ENCODE peak calls at places on chromosomes 7 and 10, in seven cellular contexts. One of them, this sample, is unnamed.

GRCh38 chr7:55211721-55212120 is 153.4 kb upstream of the LANCL2 start:
- DNase-seq in right atrium auricular region: no peak
- DNase-seq in body of pancreas: no peak
- DNase-seq in neuronal stem cell: no peak
- DNase-seq in Peyer's patch: no peak
- DNase-seq in GM23338: peak
- DNase-seq in ovary: no peak
- DNase-seq in this sample: no peak

GRCh38 chr7:70634610-70635068 is 497.3 kb upstream of the GALNT17 start:
- DNase-seq in right atrium auricular region: no peak
- DNase-seq in body of pancreas: no peak
- DNase-seq in neuronal stem cell: no peak
- DNase-seq in Peyer's patch: no peak
- DNase-seq in GM23338: no peak
- DNase-seq in ovary: no peak
- DNase-seq in this sample: no peak

GRCh38 chr10:64458341-64458740 is 937.1 kb downstream of the REEP3 start:
- DNase-seq in right atrium auricular region: no peak
- DNase-seq in body of pancreas: no peak
- DNase-seq in neuronal stem cell: no peak
- DNase-seq in Peyer's patch: no peak
- DNase-seq in GM23338: no peak
- DNase-seq in ovary: no peak
- DNase-seq in this sample: no peak

GRCh38 chr10:105585753-105586152 is 944.7 kb downstream of the SORCS3 start:
- DNase-seq in right atrium auricular region: no peak
- DNase-seq in body of pancreas: no peak
- DNase-seq in neuronal stem cell: no peak
- DNase-seq in Peyer's patch: no peak
- DNase-seq in GM23338: peak
- DNase-seq in ovary: no peak
- DNase-seq in this sample: no peak

GRCh38 chr7:80682744-80683143 is 44.3 kb downstream of the CD36 start:
- DNase-seq in right atrium auricular region: no peak
- DNase-seq in body of pancreas: no peak
- DNase-seq in neuronal stem cell: no peak
- DNase-seq in Peyer's patch: no peak
- DNase-seq in GM23338: no peak
- DNase-seq in ovary: no peak
- DNase-seq in this sample: no peak

GRCh38 chr10:4470231-4470840 is 355.7 kb upstream of the AKR1E2 start:
- DNase-seq in right atrium auricular region: no peak
- DNase-seq in body of pancreas: no peak
- DNase-seq in neuronal stem cell: no peak
- DNase-seq in Peyer's patch: no peak
- DNase-seq in GM23338: no peak
- DNase-seq in ovary: no peak
- DNase-seq in this sample: no peak

GRCh38 chr7:15755061-15755460 is 68.6 kb upstream of the MEOX2 start:
- DNase-seq in right atrium auricular region: no peak
- DNase-seq in body of pancreas: no peak
- DNase-seq in neuronal stem cell: no peak
- DNase-seq in Peyer's patch: no peak
- DNase-seq in GM23338: no peak
- DNase-seq in ovary: no peak
- DNase-seq in this sample: no peak

GRCh38 chr7:70833726-70834125 is 298.2 kb upstream of the GALNT17 start:
- DNase-seq in right atrium auricular region: no peak
- DNase-seq in body of pancreas: no peak
- DNase-seq in neuronal stem cell: no peak
- DNase-seq in Peyer's patch: no peak
- DNase-seq in GM23338: no peak
- DNase-seq in ovary: no peak
- DNase-seq in this sample: no peak

GRCh38 chr10:75029874-75030273 is 81.6 kb upstream of the SAMD8 start:
- DNase-seq in right atrium auricular region: no peak
- DNase-seq in body of pancreas: no peak
- DNase-seq in neuronal stem cell: no peak
- DNase-seq in Peyer's patch: no peak
- DNase-seq in GM23338: no peak
- DNase-seq in ovary: peak
- DNase-seq in this sample: no peak

GRCh38 chr10:76905251-76905650 is 732.4 kb downstream of the KCNMA1 start:
- DNase-seq in right atrium auricular region: no peak
- DNase-seq in body of pancreas: no peak
- DNase-seq in neuronal stem cell: no peak
- DNase-seq in Peyer's patch: no peak
- DNase-seq in GM23338: no peak
- DNase-seq in ovary: no peak
- DNase-seq in this sample: no peak

GRCh38 chr7:24920702-24921679 is 59.0 kb downstream of the OSBPL3 start:
- DNase-seq in right atrium auricular region: no peak
- DNase-seq in body of pancreas: peak
- DNase-seq in neuronal stem cell: no peak
- DNase-seq in Peyer's patch: no peak
- DNase-seq in GM23338: no peak
- DNase-seq in ovary: no peak
- DNase-seq in this sample: no peak

GRCh38 chr10:93406367-93407145 is 75.6 kb downstream of the MYOF start:
- DNase-seq in right atrium auricular region: no peak
- DNase-seq in body of pancreas: no peak
- DNase-seq in neuronal stem cell: no peak
- DNase-seq in Peyer's patch: no peak
- DNase-seq in GM23338: no peak
- DNase-seq in ovary: no peak
- DNase-seq in this sample: no peak

GRCh38 chr10:118870467-118871243 is 115.9 kb upstream of the CACUL1 start:
- DNase-seq in right atrium auricular region: peak
- DNase-seq in body of pancreas: peak
- DNase-seq in neuronal stem cell: no peak
- DNase-seq in Peyer's patch: no peak
- DNase-seq in GM23338: peak
- DNase-seq in ovary: peak
- DNase-seq in this sample: no peak

GRCh38 chr10:4790045-4790444 is 36.0 kb upstream of the AKR1E2 start:
- DNase-seq in right atrium auricular region: no peak
- DNase-seq in body of pancreas: no peak
- DNase-seq in neuronal stem cell: no peak
- DNase-seq in Peyer's patch: no peak
- DNase-seq in GM23338: no peak
- DNase-seq in ovary: no peak
- DNase-seq in this sample: no peak

GRCh38 chr10:6025683-6026225 is 36.4 kb downstream of the IL2RA start:
- DNase-seq in right atrium auricular region: no peak
- DNase-seq in body of pancreas: no peak
- DNase-seq in neuronal stem cell: no peak
- DNase-seq in Peyer's patch: no peak
- DNase-seq in GM23338: no peak
- DNase-seq in ovary: no peak
- DNase-seq in this sample: no peak

GRCh38 chr10:964988-965417 is 23.2 kb upstream of the GTPBP4 start:
- DNase-seq in right atrium auricular region: no peak
- DNase-seq in body of pancreas: no peak
- DNase-seq in neuronal stem cell: no peak
- DNase-seq in Peyer's patch: no peak
- DNase-seq in GM23338: no peak
- DNase-seq in ovary: no peak
- DNase-seq in this sample: no peak

GRCh38 chr7:96144260-96144526 is 177.7 kb downstream of the SLC25A13 start:
- DNase-seq in right atrium auricular region: no peak
- DNase-seq in body of pancreas: no peak
- DNase-seq in neuronal stem cell: no peak
- DNase-seq in Peyer's patch: no peak
- DNase-seq in GM23338: no peak
- DNase-seq in ovary: no peak
- DNase-seq in this sample: no peak

DNA sequence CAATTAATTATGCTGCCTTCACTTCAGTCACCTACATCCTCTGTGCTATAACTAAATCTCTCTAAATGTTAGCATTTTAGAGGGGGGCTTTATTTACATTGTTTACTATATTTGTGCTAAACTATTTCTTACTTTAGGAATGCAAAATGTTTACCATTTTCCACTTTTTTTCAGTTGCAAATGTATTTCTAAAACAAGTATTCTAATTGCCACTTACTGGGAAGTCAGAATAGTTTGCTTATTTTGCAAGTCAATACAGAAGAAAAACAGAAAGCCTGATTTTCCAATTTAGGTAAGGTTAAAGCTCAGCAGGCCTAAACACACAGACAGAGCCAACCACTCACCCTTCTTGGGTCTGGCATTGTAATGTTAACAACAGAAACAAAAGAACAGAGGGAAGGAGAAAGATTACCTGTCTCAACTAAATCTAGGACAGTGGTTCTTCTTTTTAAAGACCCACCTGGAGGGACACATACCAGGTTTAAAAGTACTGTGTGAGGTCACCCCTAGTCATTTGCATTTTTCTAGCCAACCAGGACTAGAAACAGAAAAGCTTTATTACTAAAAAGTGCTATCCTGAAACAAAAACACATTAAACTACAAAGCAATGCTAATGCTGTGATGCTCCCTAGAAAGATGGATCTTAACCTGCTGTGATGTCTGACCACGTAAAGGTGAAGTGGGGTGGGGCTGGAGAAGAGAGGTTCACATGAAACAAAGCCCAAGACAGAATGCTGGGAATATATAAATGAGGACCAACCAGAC is 178.2 kb downstream of the SLC25A13 start:
- DNase-seq in right atrium auricular region: no peak
- DNase-seq in body of pancreas: no peak
- DNase-seq in neuronal stem cell: no peak
- DNase-seq in Peyer's patch: no peak
- DNase-seq in GM23338: peak
- DNase-seq in ovary: no peak
- DNase-seq in this sample: no peak
- H3K27ac ChIP-seq in right atrium auricular region: no peak
- H3K27ac ChIP-seq in body of pancreas: no peak
- H3K27ac ChIP-seq in neuronal stem cell: no peak
- H3K27ac ChIP-seq in Peyer's patch: no peak
- H3K27ac ChIP-seq in GM23338: no peak
- H3K27ac ChIP-seq in ovary: no peak
- H3K27ac ChIP-seq in this sample: no peak

GRCh38 chr10:18773180-18773579 is 113.9 kb downstream of the ARL5B start:
- DNase-seq in right atrium auricular region: no peak
- DNase-seq in body of pancreas: no peak
- DNase-seq in neuronal stem cell: no peak
- DNase-seq in Peyer's patch: no peak
- DNase-seq in GM23338: no peak
- DNase-seq in ovary: no peak
- DNase-seq in this sample: no peak

GRCh38 chr10:18777258-18777657 is 118.0 kb downstream of the ARL5B start:
- DNase-seq in right atrium auricular region: no peak
- DNase-seq in body of pancreas: no peak
- DNase-seq in neuronal stem cell: no peak
- DNase-seq in Peyer's patch: no peak
- DNase-seq in GM23338: no peak
- DNase-seq in ovary: no peak
- DNase-seq in this sample: no peak
- H3K27ac ChIP-seq in right atrium auricular region: no peak
- H3K27ac ChIP-seq in body of pancreas: no peak
- H3K27ac ChIP-seq in neuronal stem cell: no peak
- H3K27ac ChIP-seq in Peyer's patch: no peak
- H3K27ac ChIP-seq in GM23338: no peak
- H3K27ac ChIP-seq in ovary: no peak
- H3K27ac ChIP-seq in this sample: no peak

GRCh38 chr10:132577350-132578005 is 39.9 kb downstream of the INPP5A start:
- DNase-seq in right atrium auricular region: peak
- DNase-seq in body of pancreas: peak
- DNase-seq in neuronal stem cell: no peak
- DNase-seq in Peyer's patch: peak
- DNase-seq in GM23338: no peak
- DNase-seq in ovary: no peak
- DNase-seq in this sample: no peak

GRCh38 chr10:132575320-132576201 is 38.0 kb downstream of the INPP5A start:
- DNase-seq in right atrium auricular region: peak
- DNase-seq in body of pancreas: peak
- DNase-seq in neuronal stem cell: no peak
- DNase-seq in Peyer's patch: peak
- DNase-seq in GM23338: no peak
- DNase-seq in ovary: no peak
- DNase-seq in this sample: peak

GRCh38 chr10:132574783-132575319 is 37.3 kb downstream of the INPP5A start:
- DNase-seq in right atrium auricular region: peak
- DNase-seq in body of pancreas: no peak
- DNase-seq in neuronal stem cell: no peak
- DNase-seq in Peyer's patch: peak
- DNase-seq in GM23338: peak
- DNase-seq in ovary: no peak
- DNase-seq in this sample: no peak

GRCh38 chr10:132578287-132578951 is 40.8 kb downstream of the INPP5A start:
- DNase-seq in right atrium auricular region: no peak
- DNase-seq in body of pancreas: no peak
- DNase-seq in neuronal stem cell: no peak
- DNase-seq in Peyer's patch: peak
- DNase-seq in GM23338: no peak
- DNase-seq in ovary: no peak
- DNase-seq in this sample: no peak

DNA sequence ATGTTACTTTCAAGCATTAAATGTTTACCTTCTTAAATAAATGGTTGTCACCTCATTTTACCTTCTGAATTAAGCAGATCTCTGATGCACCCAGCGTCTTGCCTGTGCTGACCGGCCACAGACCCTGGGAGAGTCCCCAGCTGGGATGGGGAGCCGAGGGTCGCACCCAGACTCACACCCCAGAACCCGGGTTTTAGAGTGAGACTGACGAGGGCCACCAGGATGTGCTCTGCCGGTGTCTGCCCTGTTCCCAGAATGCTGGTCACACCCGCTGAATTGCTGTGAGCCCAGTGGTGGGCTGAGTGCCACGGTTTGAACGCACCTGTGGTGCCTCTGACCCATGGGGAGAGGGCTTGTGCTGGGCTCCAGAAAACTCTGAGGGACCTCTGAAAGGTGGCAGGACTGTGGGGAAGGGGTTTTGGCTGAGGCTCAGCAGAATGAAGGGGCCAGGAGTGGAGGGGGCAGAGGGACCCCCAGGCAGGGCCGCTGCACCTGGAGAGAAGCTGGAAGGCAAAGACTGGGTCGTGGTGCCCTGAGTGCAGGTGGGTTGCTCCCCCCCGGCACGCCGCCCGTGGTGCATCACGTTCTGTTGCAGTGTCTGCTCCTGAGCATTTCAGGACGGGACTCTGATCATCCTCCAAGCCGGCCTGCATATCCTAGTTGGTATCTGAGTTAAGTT is 39.2 kb downstream of the INPP5A start:
- DNase-seq in right atrium auricular region: peak
- DNase-seq in body of pancreas: no peak
- DNase-seq in neuronal stem cell: no peak
- DNase-seq in Peyer's patch: peak
- DNase-seq in GM23338: no peak
- DNase-seq in ovary: no peak
- DNase-seq in this sample: no peak
- H3K27ac ChIP-seq in right atrium auricular region: peak
- H3K27ac ChIP-seq in body of pancreas: peak
- H3K27ac ChIP-seq in neuronal stem cell: no peak
- H3K27ac ChIP-seq in Peyer's patch: no peak
- H3K27ac ChIP-seq in GM23338: no peak
- H3K27ac ChIP-seq in ovary: no peak
- H3K27ac ChIP-seq in this sample: no peak

DNA sequence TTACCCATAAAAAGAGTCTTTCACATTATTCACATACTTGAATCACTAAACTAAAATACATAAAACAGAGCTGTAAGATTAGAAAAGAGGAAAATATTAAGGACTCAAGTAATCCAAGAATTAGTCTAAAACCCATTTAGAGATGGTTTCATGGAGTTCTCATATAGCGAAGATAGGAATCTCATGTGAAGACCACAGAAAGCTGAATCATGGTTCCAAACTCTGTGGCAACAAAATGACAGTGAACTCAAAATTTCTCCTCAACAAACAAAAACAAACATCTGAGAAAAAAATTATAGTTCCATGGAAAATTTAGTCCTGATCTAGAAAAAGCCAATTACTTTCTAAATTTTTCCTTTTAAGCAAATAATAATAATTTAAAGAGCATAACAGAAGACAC is 34.6 kb downstream of the BAZ1B start:
- DNase-seq in right atrium auricular region: no peak
- DNase-seq in body of pancreas: no peak
- DNase-seq in neuronal stem cell: no peak
- DNase-seq in Peyer's patch: no peak
- DNase-seq in GM23338: no peak
- DNase-seq in ovary: no peak
- DNase-seq in this sample: no peak
- H3K27ac ChIP-seq in right atrium auricular region: no peak
- H3K27ac ChIP-seq in body of pancreas: no peak
- H3K27ac ChIP-seq in neuronal stem cell: no peak
- H3K27ac ChIP-seq in Peyer's patch: no peak
- H3K27ac ChIP-seq in GM23338: no peak
- H3K27ac ChIP-seq in ovary: no peak
- H3K27ac ChIP-seq in this sample: no peak

This sample was measured in colonic mucosa.